ENCODE peak calls at places on chromosome X, in ten cellular contexts. One of them, this sample, is unnamed.
A peak's percentile ranks its signal among the peaks of the same experiment; 100 is the strongest.

GRCh38 chrX:136192135-136192534 is 44.8 kb downstream of the FHL1 start:
- DNase-seq in fibroblast of lung: no peak
- DNase-seq in ovary: no peak
- DNase-seq in MM.1S: no peak
- DNase-seq in A673: no peak
- DNase-seq in suprapubic skin: no peak
- DNase-seq in tibial nerve: no peak
- DNase-seq in esophagus squamous epithelium: no peak
- DNase-seq in CD4-positive, alpha-beta memory T cell: no peak
- DNase-seq in adrenal gland: no peak
- DNase-seq in this sample: no peak

GRCh38 chrX:66863721-66864120 is 224.8 kb upstream of the EDA2R start:
- DNase-seq in fibroblast of lung: no peak
- DNase-seq in ovary: no peak
- DNase-seq in MM.1S: no peak
- DNase-seq in A673: no peak
- DNase-seq in suprapubic skin: no peak
- DNase-seq in tibial nerve: peak; percentile 4
- DNase-seq in esophagus squamous epithelium: no peak
- DNase-seq in CD4-positive, alpha-beta memory T cell: no peak
- DNase-seq in adrenal gland: peak; percentile 10
- DNase-seq in this sample: no peak

GRCh38 chrX:1430451-1430850 is 22.3 kb downstream of the ASMTL start:
- DNase-seq in fibroblast of lung: no peak
- DNase-seq in ovary: no peak
- DNase-seq in MM.1S: no peak
- DNase-seq in A673: no peak
- DNase-seq in suprapubic skin: no peak
- DNase-seq in tibial nerve: no peak
- DNase-seq in esophagus squamous epithelium: no peak
- DNase-seq in CD4-positive, alpha-beta memory T cell: no peak
- DNase-seq in adrenal gland: no peak
- DNase-seq in this sample: no peak

GRCh38 chrX:10611441-10612090 is 8.8 kb downstream of the MID1 start:
- DNase-seq in fibroblast of lung: peak; percentile 56
- DNase-seq in ovary: no peak
- DNase-seq in MM.1S: no peak
- DNase-seq in A673: no peak
- DNase-seq in suprapubic skin: no peak
- DNase-seq in tibial nerve: no peak
- DNase-seq in esophagus squamous epithelium: no peak
- DNase-seq in CD4-positive, alpha-beta memory T cell: no peak
- DNase-seq in adrenal gland: no peak
- DNase-seq in this sample: no peak

GRCh38 chrX:50920132-50920531 is 9.6 kb downstream of the BMP15 start:
- DNase-seq in fibroblast of lung: peak; percentile 14
- DNase-seq in ovary: no peak
- DNase-seq in MM.1S: no peak
- DNase-seq in A673: peak; percentile 63
- DNase-seq in suprapubic skin: no peak
- DNase-seq in tibial nerve: no peak
- DNase-seq in esophagus squamous epithelium: no peak
- DNase-seq in CD4-positive, alpha-beta memory T cell: no peak
- DNase-seq in adrenal gland: no peak
- DNase-seq in this sample: no peak

GRCh38 chrX:22365460-22365859 is 92.7 kb downstream of the CBLL2 start:
- DNase-seq in fibroblast of lung: peak; percentile 81
- DNase-seq in ovary: no peak
- DNase-seq in MM.1S: no peak
- DNase-seq in A673: no peak
- DNase-seq in suprapubic skin: no peak
- DNase-seq in tibial nerve: no peak
- DNase-seq in esophagus squamous epithelium: no peak
- DNase-seq in CD4-positive, alpha-beta memory T cell: no peak
- DNase-seq in adrenal gland: no peak
- DNase-seq in this sample: no peak

GRCh38 chrX:109840585-109840984 is 107.5 kb upstream of the ACSL4 start:
- DNase-seq in fibroblast of lung: peak; percentile 95
- DNase-seq in ovary: no peak
- DNase-seq in MM.1S: no peak
- DNase-seq in A673: peak; percentile 66
- DNase-seq in suprapubic skin: no peak
- DNase-seq in tibial nerve: peak; percentile 17
- DNase-seq in esophagus squamous epithelium: no peak
- DNase-seq in CD4-positive, alpha-beta memory T cell: no peak
- DNase-seq in adrenal gland: peak; percentile 70
- DNase-seq in this sample: no peak

GRCh38 chrX:71320126-71320525 is 18.6 kb downstream of the ITGB1BP2 start:
- DNase-seq in fibroblast of lung: no peak
- DNase-seq in ovary: no peak
- DNase-seq in MM.1S: no peak
- DNase-seq in A673: no peak
- DNase-seq in suprapubic skin: no peak
- DNase-seq in tibial nerve: no peak
- DNase-seq in esophagus squamous epithelium: no peak
- DNase-seq in CD4-positive, alpha-beta memory T cell: no peak
- DNase-seq in adrenal gland: no peak
- DNase-seq in this sample: no peak

GRCh38 chrX:55335296-55335695 is 70.6 kb upstream of the PAGE3 start:
- DNase-seq in fibroblast of lung: no peak
- DNase-seq in ovary: no peak
- DNase-seq in MM.1S: no peak
- DNase-seq in A673: no peak
- DNase-seq in suprapubic skin: no peak
- DNase-seq in tibial nerve: no peak
- DNase-seq in esophagus squamous epithelium: no peak
- DNase-seq in CD4-positive, alpha-beta memory T cell: no peak
- DNase-seq in adrenal gland: no peak
- DNase-seq in this sample: peak; percentile 3

GRCh38 chrX:150649096-150649870 is 43.9 kb upstream of the MTMR1 start:
- DNase-seq in fibroblast of lung: peak; percentile 77
- DNase-seq in ovary: peak; percentile 74
- DNase-seq in MM.1S: no peak
- DNase-seq in A673: no peak
- DNase-seq in suprapubic skin: no peak
- DNase-seq in tibial nerve: peak; percentile 5
- DNase-seq in esophagus squamous epithelium: no peak
- DNase-seq in CD4-positive, alpha-beta memory T cell: no peak
- DNase-seq in adrenal gland: peak; percentile 73
- DNase-seq in this sample: no peak

GRCh38 chrX:70479970-70480659 is 35.5 kb downstream of the DLG3 start:
- DNase-seq in fibroblast of lung: peak; percentile 11
- DNase-seq in ovary: peak; percentile 29
- DNase-seq in MM.1S: no peak
- DNase-seq in A673: no peak
- DNase-seq in suprapubic skin: no peak
- DNase-seq in tibial nerve: no peak
- DNase-seq in esophagus squamous epithelium: no peak
- DNase-seq in CD4-positive, alpha-beta memory T cell: no peak
- DNase-seq in adrenal gland: peak; percentile 42
- DNase-seq in this sample: no peak

GRCh38 chrX:16300831-16301230 is 133.6 kb downstream of the MAGEB17 start:
- DNase-seq in fibroblast of lung: no peak
- DNase-seq in ovary: no peak
- DNase-seq in MM.1S: no peak
- DNase-seq in A673: no peak
- DNase-seq in suprapubic skin: no peak
- DNase-seq in tibial nerve: no peak
- DNase-seq in esophagus squamous epithelium: no peak
- DNase-seq in CD4-positive, alpha-beta memory T cell: no peak
- DNase-seq in adrenal gland: no peak
- DNase-seq in this sample: no peak
- H3K27me3 ChIP-seq in fibroblast of lung: no peaks in the 10 kb centered on the region
- H3K27me3 ChIP-seq in ovary: no peaks in the 10 kb centered on the region
- H3K27me3 ChIP-seq in MM.1S: no peaks in the 10 kb centered on the region
- H3K27me3 ChIP-seq in A673: peaks cover 52% of the 10 kb centered on the region
- H3K27me3 ChIP-seq in suprapubic skin: no peaks in the 10 kb centered on the region
- H3K27me3 ChIP-seq in tibial nerve: no peaks in the 10 kb centered on the region
- H3K27me3 ChIP-seq in esophagus squamous epithelium: no peaks in the 10 kb centered on the region
- H3K27me3 ChIP-seq in CD4-positive, alpha-beta memory T cell: no peaks in the 10 kb centered on the region
- H3K27me3 ChIP-seq in adrenal gland: peaks cover 7% of the 10 kb centered on the region
- H3K27me3 ChIP-seq in this sample: no peaks in the 10 kb centered on the region

DNA sequence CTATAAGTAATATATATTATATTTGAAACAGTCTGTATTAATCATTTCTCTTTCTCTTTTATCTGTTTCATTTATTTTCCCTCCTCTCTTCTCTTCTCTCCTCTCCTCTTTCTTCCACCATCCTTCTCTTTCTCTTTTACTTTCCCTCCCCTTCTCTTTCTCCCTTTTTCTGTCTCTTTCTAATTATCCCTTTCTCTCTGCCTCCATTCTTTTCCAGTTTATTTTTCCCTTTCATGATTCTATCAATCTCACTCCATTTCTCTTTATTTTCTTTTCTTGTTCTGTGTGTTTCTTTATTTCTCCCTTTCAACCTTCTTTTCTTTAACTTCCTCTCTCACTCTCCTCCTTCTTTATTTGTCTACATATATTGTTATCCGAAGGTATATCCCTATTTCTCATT is 399.8 kb upstream of the POU3F4 start:
- DNase-seq in fibroblast of lung: no peak
- DNase-seq in ovary: no peak
- DNase-seq in MM.1S: no peak
- DNase-seq in A673: no peak
- DNase-seq in suprapubic skin: no peak
- DNase-seq in tibial nerve: no peak
- DNase-seq in esophagus squamous epithelium: no peak
- DNase-seq in CD4-positive, alpha-beta memory T cell: no peak
- DNase-seq in adrenal gland: no peak
- DNase-seq in this sample: no peak
- H3K27me3 ChIP-seq in fibroblast of lung: no peaks in the 10 kb centered on the region
- H3K27me3 ChIP-seq in ovary: no peaks in the 10 kb centered on the region
- H3K27me3 ChIP-seq in MM.1S: no peaks in the 10 kb centered on the region
- H3K27me3 ChIP-seq in A673: no peaks in the 10 kb centered on the region
- H3K27me3 ChIP-seq in suprapubic skin: no peaks in the 10 kb centered on the region
- H3K27me3 ChIP-seq in tibial nerve: no peaks in the 10 kb centered on the region
- H3K27me3 ChIP-seq in esophagus squamous epithelium: no peaks in the 10 kb centered on the region
- H3K27me3 ChIP-seq in CD4-positive, alpha-beta memory T cell: no peaks in the 10 kb centered on the region
- H3K27me3 ChIP-seq in adrenal gland: peaks cover under 1% of the 10 kb centered on the region
- H3K27me3 ChIP-seq in this sample: no peaks in the 10 kb centered on the region

GRCh38 chrX:152733261-152733975 is at the start of the genes CSAG1 and MAGEA12:
- DNase-seq in fibroblast of lung: no peak
- DNase-seq in ovary: no peak
- DNase-seq in MM.1S: peak; percentile 5
- DNase-seq in A673: no peak
- DNase-seq in suprapubic skin: no peak
- DNase-seq in tibial nerve: no peak
- DNase-seq in esophagus squamous epithelium: no peak
- DNase-seq in CD4-positive, alpha-beta memory T cell: no peak
- DNase-seq in adrenal gland: no peak
- DNase-seq in this sample: no peak

GRCh38 chrX:152735101-152735500 is 1.5 kb downstream of the MAGEA12 start:
- DNase-seq in fibroblast of lung: no peak
- DNase-seq in ovary: no peak
- DNase-seq in MM.1S: no peak
- DNase-seq in A673: no peak
- DNase-seq in suprapubic skin: no peak
- DNase-seq in tibial nerve: no peak
- DNase-seq in esophagus squamous epithelium: no peak
- DNase-seq in CD4-positive, alpha-beta memory T cell: no peak
- DNase-seq in adrenal gland: no peak
- DNase-seq in this sample: no peak

GRCh38 chrX:152738560-152738959 is 5.0 kb downstream of the MAGEA12 start:
- DNase-seq in fibroblast of lung: no peak
- DNase-seq in ovary: no peak
- DNase-seq in MM.1S: no peak
- DNase-seq in A673: no peak
- DNase-seq in suprapubic skin: no peak
- DNase-seq in tibial nerve: no peak
- DNase-seq in esophagus squamous epithelium: no peak
- DNase-seq in CD4-positive, alpha-beta memory T cell: no peak
- DNase-seq in adrenal gland: no peak
- DNase-seq in this sample: no peak

DNA sequence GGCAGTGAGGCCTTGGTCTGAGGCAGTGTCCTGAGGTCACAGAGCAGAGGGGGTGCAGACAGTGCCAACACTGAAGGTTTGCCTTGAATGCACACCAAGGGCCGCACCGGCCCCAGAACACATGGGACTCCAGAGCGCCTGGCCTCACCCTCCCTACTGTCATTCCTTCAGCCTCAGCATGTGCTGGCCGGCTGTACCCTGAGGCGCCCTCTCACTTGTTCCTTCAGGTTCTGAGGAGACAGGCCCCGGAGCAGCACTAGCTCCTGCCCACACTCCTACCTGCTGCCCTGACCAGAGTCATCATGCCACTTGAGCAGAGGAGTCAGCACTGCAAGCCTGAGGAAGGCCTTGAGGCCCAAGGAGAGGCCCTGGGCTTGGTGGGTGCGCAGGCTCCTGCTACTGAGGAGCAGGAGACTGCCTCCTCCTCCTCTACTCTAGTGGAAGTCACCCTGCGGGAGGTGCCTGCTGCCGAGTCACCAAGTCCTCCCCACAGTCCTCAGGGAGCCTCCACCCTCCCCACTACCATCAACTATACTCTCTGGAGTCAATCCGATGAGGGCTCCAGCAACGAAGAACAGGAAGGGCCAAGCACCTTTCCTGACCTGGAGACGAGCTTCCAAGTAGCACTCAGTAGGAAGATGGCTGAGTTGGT is 2.4 kb downstream of the MAGEA12 start:
- DNase-seq in fibroblast of lung: no peak
- DNase-seq in ovary: no peak
- DNase-seq in MM.1S: peak; percentile 4
- DNase-seq in A673: no peak
- DNase-seq in suprapubic skin: no peak
- DNase-seq in tibial nerve: no peak
- DNase-seq in esophagus squamous epithelium: no peak
- DNase-seq in CD4-positive, alpha-beta memory T cell: no peak
- DNase-seq in adrenal gland: no peak
- DNase-seq in this sample: no peak
- H3K27me3 ChIP-seq in fibroblast of lung: no peaks in the 10 kb centered on the region
- H3K27me3 ChIP-seq in ovary: no peaks in the 10 kb centered on the region
- H3K27me3 ChIP-seq in MM.1S: no peaks in the 10 kb centered on the region
- H3K27me3 ChIP-seq in A673: peaks cover 14% of the 10 kb centered on the region
- H3K27me3 ChIP-seq in suprapubic skin: no peaks in the 10 kb centered on the region
- H3K27me3 ChIP-seq in tibial nerve: no peaks in the 10 kb centered on the region
- H3K27me3 ChIP-seq in esophagus squamous epithelium: no peaks in the 10 kb centered on the region
- H3K27me3 ChIP-seq in CD4-positive, alpha-beta memory T cell: no peaks in the 10 kb centered on the region
- H3K27me3 ChIP-seq in adrenal gland: no peaks in the 10 kb centered on the region
- H3K27me3 ChIP-seq in this sample: no peaks in the 10 kb centered on the region

GRCh38 chrX:122440832-122441231 is 743.2 kb upstream of the GRIA3 start:
- DNase-seq in fibroblast of lung: no peak
- DNase-seq in ovary: no peak
- DNase-seq in MM.1S: no peak
- DNase-seq in A673: no peak
- DNase-seq in suprapubic skin: no peak
- DNase-seq in tibial nerve: no peak
- DNase-seq in esophagus squamous epithelium: no peak
- DNase-seq in CD4-positive, alpha-beta memory T cell: no peak
- DNase-seq in adrenal gland: no peak
- DNase-seq in this sample: no peak
- H3K27me3 ChIP-seq in fibroblast of lung: no peaks in the 10 kb centered on the region
- H3K27me3 ChIP-seq in ovary: no peaks in the 10 kb centered on the region
- H3K27me3 ChIP-seq in MM.1S: no peaks in the 10 kb centered on the region
- H3K27me3 ChIP-seq in A673: no peaks in the 10 kb centered on the region
- H3K27me3 ChIP-seq in suprapubic skin: no peaks in the 10 kb centered on the region
- H3K27me3 ChIP-seq in tibial nerve: no peaks in the 10 kb centered on the region
- H3K27me3 ChIP-seq in esophagus squamous epithelium: no peaks in the 10 kb centered on the region
- H3K27me3 ChIP-seq in CD4-positive, alpha-beta memory T cell: no peaks in the 10 kb centered on the region
- H3K27me3 ChIP-seq in adrenal gland: no peaks in the 10 kb centered on the region
- H3K27me3 ChIP-seq in this sample: no peaks in the 10 kb centered on the region

This sample was measured in naive thymus-derived CD4-positive, alpha-beta T cell.